ENCODE peak calls at places on chromosomes 7 and 10, in six cellular contexts. One of them, this sample, is unnamed.

GRCh38 chr10:95176101-95176500 is 17.9 kb upstream of the ACSM6 start:
- DNase-seq in HepG2: no peak
- DNase-seq in stimulated activated CD4-positive, alpha-beta T cell treated with anti-CD3 and anti-CD28 coated beads, Interleukin-12 subunit alpha, Interleukin-12 subunit beta, amount 100 ng/mL, for 4 hours: no peak
- DNase-seq in WTC11: no peak
- DNase-seq in OCI-M1: no peak
- DNase-seq in activated CD8-positive, alpha-beta memory T cell treated with anti-CD3 and anti-CD28 coated beads, Interleukin-2, amount 10 ng/mL, durations not matched to agents 7 days and 5 days: no peak
- DNase-seq in this sample: no peak

GRCh38 chr10:13492493-13493180 is 36.2 kb downstream of the BEND7 start:
- DNase-seq in HepG2: no peak
- DNase-seq in stimulated activated CD4-positive, alpha-beta T cell treated with anti-CD3 and anti-CD28 coated beads, Interleukin-12 subunit alpha, Interleukin-12 subunit beta, amount 100 ng/mL, for 4 hours: no peak
- DNase-seq in WTC11: no peak
- DNase-seq in OCI-M1: peak
- DNase-seq in activated CD8-positive, alpha-beta memory T cell treated with anti-CD3 and anti-CD28 coated beads, Interleukin-2, amount 10 ng/mL, durations not matched to agents 7 days and 5 days: no peak
- DNase-seq in this sample: peak

GRCh38 chr7:15315678-15316077 is 246.1 kb downstream of the AGMO start:
- DNase-seq in HepG2: no peak
- DNase-seq in stimulated activated CD4-positive, alpha-beta T cell treated with anti-CD3 and anti-CD28 coated beads, Interleukin-12 subunit alpha, Interleukin-12 subunit beta, amount 100 ng/mL, for 4 hours: no peak
- DNase-seq in WTC11: no peak
- DNase-seq in OCI-M1: no peak
- DNase-seq in activated CD8-positive, alpha-beta memory T cell treated with anti-CD3 and anti-CD28 coated beads, Interleukin-2, amount 10 ng/mL, durations not matched to agents 7 days and 5 days: no peak
- DNase-seq in this sample: no peak

GRCh38 chr10:73974309-73974946 is 23.5 kb upstream of the VCL start:
- DNase-seq in HepG2: no peak
- DNase-seq in stimulated activated CD4-positive, alpha-beta T cell treated with anti-CD3 and anti-CD28 coated beads, Interleukin-12 subunit alpha, Interleukin-12 subunit beta, amount 100 ng/mL, for 4 hours: no peak
- DNase-seq in WTC11: no peak
- DNase-seq in OCI-M1: peak
- DNase-seq in activated CD8-positive, alpha-beta memory T cell treated with anti-CD3 and anti-CD28 coated beads, Interleukin-2, amount 10 ng/mL, durations not matched to agents 7 days and 5 days: no peak
- DNase-seq in this sample: no peak

GRCh38 chr10:69645751-69646687 is 16.0 kb downstream of the FAM241B start:
- DNase-seq in HepG2: no peak
- DNase-seq in stimulated activated CD4-positive, alpha-beta T cell treated with anti-CD3 and anti-CD28 coated beads, Interleukin-12 subunit alpha, Interleukin-12 subunit beta, amount 100 ng/mL, for 4 hours: no peak
- DNase-seq in WTC11: no peak
- DNase-seq in OCI-M1: no peak
- DNase-seq in activated CD8-positive, alpha-beta memory T cell treated with anti-CD3 and anti-CD28 coated beads, Interleukin-2, amount 10 ng/mL, durations not matched to agents 7 days and 5 days: no peak
- DNase-seq in this sample: no peak

GRCh38 chr7:44881610-44882009 is 3.7 kb downstream of the PURB start:
- DNase-seq in HepG2: no peak
- DNase-seq in stimulated activated CD4-positive, alpha-beta T cell treated with anti-CD3 and anti-CD28 coated beads, Interleukin-12 subunit alpha, Interleukin-12 subunit beta, amount 100 ng/mL, for 4 hours: no peak
- DNase-seq in WTC11: no peak
- DNase-seq in OCI-M1: peak
- DNase-seq in activated CD8-positive, alpha-beta memory T cell treated with anti-CD3 and anti-CD28 coated beads, Interleukin-2, amount 10 ng/mL, durations not matched to agents 7 days and 5 days: no peak
- DNase-seq in this sample: peak

GRCh38 chr10:102614888-102615287 is 29.4 kb upstream of the TRIM8 start:
- DNase-seq in HepG2: no peak
- DNase-seq in stimulated activated CD4-positive, alpha-beta T cell treated with anti-CD3 and anti-CD28 coated beads, Interleukin-12 subunit alpha, Interleukin-12 subunit beta, amount 100 ng/mL, for 4 hours: no peak
- DNase-seq in WTC11: no peak
- DNase-seq in OCI-M1: no peak
- DNase-seq in activated CD8-positive, alpha-beta memory T cell treated with anti-CD3 and anti-CD28 coated beads, Interleukin-2, amount 10 ng/mL, durations not matched to agents 7 days and 5 days: no peak
- DNase-seq in this sample: no peak

GRCh38 chr10:131677671-131678070 is 223.1 kb upstream of the PPP2R2D start:
- DNase-seq in HepG2: no peak
- DNase-seq in stimulated activated CD4-positive, alpha-beta T cell treated with anti-CD3 and anti-CD28 coated beads, Interleukin-12 subunit alpha, Interleukin-12 subunit beta, amount 100 ng/mL, for 4 hours: no peak
- DNase-seq in WTC11: no peak
- DNase-seq in OCI-M1: no peak
- DNase-seq in activated CD8-positive, alpha-beta memory T cell treated with anti-CD3 and anti-CD28 coated beads, Interleukin-2, amount 10 ng/mL, durations not matched to agents 7 days and 5 days: no peak
- DNase-seq in this sample: no peak

GRCh38 chr7:127780489-127780888 is 128.5 kb downstream of the SND1 start:
- DNase-seq in HepG2: no peak
- DNase-seq in stimulated activated CD4-positive, alpha-beta T cell treated with anti-CD3 and anti-CD28 coated beads, Interleukin-12 subunit alpha, Interleukin-12 subunit beta, amount 100 ng/mL, for 4 hours: no peak
- DNase-seq in WTC11: no peak
- DNase-seq in OCI-M1: no peak
- DNase-seq in activated CD8-positive, alpha-beta memory T cell treated with anti-CD3 and anti-CD28 coated beads, Interleukin-2, amount 10 ng/mL, durations not matched to agents 7 days and 5 days: no peak
- DNase-seq in this sample: no peak

GRCh38 chr7:152383341-152384234 is 52.2 kb downstream of the KMT2C start:
- DNase-seq in HepG2: no peak
- DNase-seq in stimulated activated CD4-positive, alpha-beta T cell treated with anti-CD3 and anti-CD28 coated beads, Interleukin-12 subunit alpha, Interleukin-12 subunit beta, amount 100 ng/mL, for 4 hours: peak
- DNase-seq in WTC11: no peak
- DNase-seq in OCI-M1: no peak
- DNase-seq in activated CD8-positive, alpha-beta memory T cell treated with anti-CD3 and anti-CD28 coated beads, Interleukin-2, amount 10 ng/mL, durations not matched to agents 7 days and 5 days: no peak
- DNase-seq in this sample: no peak

GRCh38 chr7:106068986-106069385 is 43.1 kb downstream of the SYPL1 start:
- DNase-seq in HepG2: no peak
- DNase-seq in stimulated activated CD4-positive, alpha-beta T cell treated with anti-CD3 and anti-CD28 coated beads, Interleukin-12 subunit alpha, Interleukin-12 subunit beta, amount 100 ng/mL, for 4 hours: no peak
- DNase-seq in WTC11: no peak
- DNase-seq in OCI-M1: no peak
- DNase-seq in activated CD8-positive, alpha-beta memory T cell treated with anti-CD3 and anti-CD28 coated beads, Interleukin-2, amount 10 ng/mL, durations not matched to agents 7 days and 5 days: no peak
- DNase-seq in this sample: no peak

GRCh38 chr10:124231188-124232135 is 138.1 kb upstream of the CHST15 start:
- DNase-seq in HepG2: no peak
- DNase-seq in stimulated activated CD4-positive, alpha-beta T cell treated with anti-CD3 and anti-CD28 coated beads, Interleukin-12 subunit alpha, Interleukin-12 subunit beta, amount 100 ng/mL, for 4 hours: no peak
- DNase-seq in WTC11: no peak
- DNase-seq in OCI-M1: no peak
- DNase-seq in activated CD8-positive, alpha-beta memory T cell treated with anti-CD3 and anti-CD28 coated beads, Interleukin-2, amount 10 ng/mL, durations not matched to agents 7 days and 5 days: peak
- DNase-seq in this sample: no peak

GRCh38 chr10:109894516-109894915 is 28.8 kb downstream of the XPNPEP1 start:
- DNase-seq in HepG2: no peak
- DNase-seq in stimulated activated CD4-positive, alpha-beta T cell treated with anti-CD3 and anti-CD28 coated beads, Interleukin-12 subunit alpha, Interleukin-12 subunit beta, amount 100 ng/mL, for 4 hours: no peak
- DNase-seq in WTC11: no peak
- DNase-seq in OCI-M1: no peak
- DNase-seq in activated CD8-positive, alpha-beta memory T cell treated with anti-CD3 and anti-CD28 coated beads, Interleukin-2, amount 10 ng/mL, durations not matched to agents 7 days and 5 days: no peak
- DNase-seq in this sample: no peak

GRCh38 chr10:88879754-88880286 is at the start of gene STAMBPL1:
- DNase-seq in HepG2: no peak
- DNase-seq in stimulated activated CD4-positive, alpha-beta T cell treated with anti-CD3 and anti-CD28 coated beads, Interleukin-12 subunit alpha, Interleukin-12 subunit beta, amount 100 ng/mL, for 4 hours: peak
- DNase-seq in WTC11: no peak
- DNase-seq in OCI-M1: peak
- DNase-seq in activated CD8-positive, alpha-beta memory T cell treated with anti-CD3 and anti-CD28 coated beads, Interleukin-2, amount 10 ng/mL, durations not matched to agents 7 days and 5 days: peak
- DNase-seq in this sample: no peak

This sample was measured in SJSA1.